ENCODE peak calls at places on chromosomes 16 and 17, in six cellular contexts. One of them, this sample, is unnamed. For H3K36me3 and H3K27me3, the result is how much of the 10 kb centered on the place peaks cover.

GRCh38 chr17:21363776-21364642 is 12.1 kb upstream of the KCNJ12 start:
- DNase-seq in HCT116: no peak
- DNase-seq in esophagus muscularis mucosa: no peak
- DNase-seq in suprapubic skin: no peak
- DNase-seq in transverse colon: no peak
- DNase-seq in stomach: no peak
- DNase-seq in this sample: no peak

GRCh38 chr17:27323538-27324212 is 29.8 kb downstream of the WSB1 start:
- DNase-seq in HCT116: no peak
- DNase-seq in esophagus muscularis mucosa: peak
- DNase-seq in suprapubic skin: peak
- DNase-seq in transverse colon: peak
- DNase-seq in stomach: peak
- DNase-seq in this sample: peak

GRCh38 chr17:37478187-37478586 is 11.5 kb upstream of the DUSP14 start:
- DNase-seq in HCT116: no peak
- DNase-seq in esophagus muscularis mucosa: no peak
- DNase-seq in suprapubic skin: no peak
- DNase-seq in transverse colon: no peak
- DNase-seq in stomach: no peak
- DNase-seq in this sample: peak

GRCh38 chr16:61890346-61890745 is 145.9 kb downstream of the CDH8 start:
- DNase-seq in HCT116: no peak
- DNase-seq in esophagus muscularis mucosa: no peak
- DNase-seq in suprapubic skin: no peak
- DNase-seq in transverse colon: no peak
- DNase-seq in stomach: no peak
- DNase-seq in this sample: no peak

GRCh38 chr17:82923366-82924113 is 83.7 kb upstream of the ZNF750 start:
- DNase-seq in HCT116: no peak
- DNase-seq in esophagus muscularis mucosa: no peak
- DNase-seq in suprapubic skin: no peak
- DNase-seq in transverse colon: no peak
- DNase-seq in stomach: no peak
- DNase-seq in this sample: no peak

GRCh38 chr16:1108299-1109252 is 12.5 kb upstream of the C1QTNF8 start:
- DNase-seq in HCT116: no peak
- DNase-seq in esophagus muscularis mucosa: no peak
- DNase-seq in suprapubic skin: no peak
- DNase-seq in transverse colon: peak
- DNase-seq in stomach: peak
- DNase-seq in this sample: peak

GRCh38 chr16:70682239-70683145 is 3.4 kb downstream of the MTSS2 start:
- DNase-seq in HCT116: no peak
- DNase-seq in esophagus muscularis mucosa: no peak
- DNase-seq in suprapubic skin: no peak
- DNase-seq in transverse colon: no peak
- DNase-seq in stomach: no peak
- DNase-seq in this sample: no peak

GRCh38 chr17:42553161-42553818 is 567 bp downstream of the HSD17B1 start:
- DNase-seq in HCT116: no peak
- DNase-seq in esophagus muscularis mucosa: no peak
- DNase-seq in suprapubic skin: no peak
- DNase-seq in transverse colon: no peak
- DNase-seq in stomach: no peak
- DNase-seq in this sample: no peak

GRCh38 chr16:80614908-80615696 is 74.3 kb downstream of the DYNLRB2 start:
- DNase-seq in HCT116: peak
- DNase-seq in esophagus muscularis mucosa: no peak
- DNase-seq in suprapubic skin: no peak
- DNase-seq in transverse colon: no peak
- DNase-seq in stomach: no peak
- DNase-seq in this sample: no peak

GRCh38 chr17:34318474-34318873 is 761 bp upstream of the CCL8 start:
- DNase-seq in HCT116: peak
- DNase-seq in esophagus muscularis mucosa: no peak
- DNase-seq in suprapubic skin: no peak
- DNase-seq in transverse colon: no peak
- DNase-seq in stomach: no peak
- DNase-seq in this sample: no peak

GRCh38 chr16:2210386-2211365 is at the start of gene BRICD5:
- DNase-seq in HCT116: no peak
- DNase-seq in esophagus muscularis mucosa: no peak
- DNase-seq in suprapubic skin: no peak
- DNase-seq in transverse colon: no peak
- DNase-seq in stomach: no peak
- DNase-seq in this sample: no peak

GRCh38 chr16:9138731-9139501 is 47.5 kb downstream of the HAPSTR1 start:
- DNase-seq in HCT116: peak
- DNase-seq in esophagus muscularis mucosa: no peak
- DNase-seq in suprapubic skin: no peak
- DNase-seq in transverse colon: peak
- DNase-seq in stomach: peak
- DNase-seq in this sample: peak

GRCh38 chr16:17258848-17259713 is 211.7 kb downstream of the XYLT1 start:
- DNase-seq in HCT116: no peak
- DNase-seq in esophagus muscularis mucosa: no peak
- DNase-seq in suprapubic skin: no peak
- DNase-seq in transverse colon: peak
- DNase-seq in stomach: no peak
- DNase-seq in this sample: no peak

GRCh38 chr17:14791221-14791620 is 473.9 kb downstream of the PMP22 start:
- DNase-seq in HCT116: no peak
- DNase-seq in esophagus muscularis mucosa: no peak
- DNase-seq in suprapubic skin: no peak
- DNase-seq in transverse colon: no peak
- DNase-seq in stomach: no peak
- DNase-seq in this sample: no peak

GRCh38 chr16:11668590-11669379 is 530 bp downstream of the SNN start:
- DNase-seq in HCT116: no peak
- DNase-seq in esophagus muscularis mucosa: no peak
- DNase-seq in suprapubic skin: no peak
- DNase-seq in transverse colon: no peak
- DNase-seq in stomach: no peak
- DNase-seq in this sample: no peak

GRCh38 chr17:60060474-60060873 is 18.2 kb downstream of the HEATR6 start:
- DNase-seq in HCT116: no peak
- DNase-seq in esophagus muscularis mucosa: no peak
- DNase-seq in suprapubic skin: no peak
- DNase-seq in transverse colon: no peak
- DNase-seq in stomach: no peak
- DNase-seq in this sample: no peak

GRCh38 chr17:4479982-4480751 is 18.5 kb upstream of the SPNS2 start:
- DNase-seq in HCT116: no peak
- DNase-seq in esophagus muscularis mucosa: no peak
- DNase-seq in suprapubic skin: no peak
- DNase-seq in transverse colon: no peak
- DNase-seq in stomach: no peak
- DNase-seq in this sample: no peak

GRCh38 chr17:30717290-30718098 is 107.0 kb downstream of the CRLF3 start:
- DNase-seq in HCT116: no peak
- DNase-seq in esophagus muscularis mucosa: no peak
- DNase-seq in suprapubic skin: peak
- DNase-seq in transverse colon: peak
- DNase-seq in stomach: no peak
- DNase-seq in this sample: peak

GRCh38 chr16:58661199-58661830 is 23.3 kb downstream of the SLC38A7 start:
- DNase-seq in HCT116: peak
- DNase-seq in esophagus muscularis mucosa: no peak
- DNase-seq in suprapubic skin: no peak
- DNase-seq in transverse colon: peak
- DNase-seq in stomach: peak
- DNase-seq in this sample: no peak

DNA sequence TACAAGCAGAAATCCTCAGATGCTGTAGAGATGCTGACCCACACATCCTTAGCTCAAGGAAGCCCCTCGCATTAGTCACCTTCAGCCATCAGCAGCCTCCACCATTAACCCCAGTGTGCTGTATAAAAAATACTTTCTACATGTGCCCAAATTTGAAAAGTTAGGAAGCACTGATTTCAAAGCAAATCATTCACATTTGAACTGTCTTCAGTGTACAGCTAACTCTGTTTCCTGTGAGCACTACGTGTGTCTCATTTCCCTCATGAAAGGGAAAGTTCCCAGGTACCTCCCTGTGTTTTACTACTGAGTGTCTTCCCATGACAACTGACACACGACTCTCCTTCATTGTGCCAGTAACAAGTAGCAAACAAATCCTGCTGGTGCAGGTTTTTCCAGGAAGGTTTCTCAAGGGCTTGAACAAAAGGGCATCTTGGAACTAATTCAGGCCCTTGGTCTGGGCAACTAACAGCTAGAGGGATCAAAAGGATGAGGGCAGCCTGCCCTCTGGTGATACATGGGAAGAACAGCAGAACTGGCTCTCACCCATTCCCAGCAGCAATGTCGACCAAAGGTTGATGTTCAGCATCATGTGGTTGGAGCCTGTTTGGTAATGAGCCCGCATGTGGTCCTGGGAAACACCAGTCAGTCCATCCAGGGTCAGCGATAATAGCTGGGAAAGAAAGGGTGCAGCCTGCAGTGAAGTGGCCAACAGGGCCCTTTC is 4.0 kb downstream of the SLC35B1 start:
- DNase-seq in HCT116: peak
- DNase-seq in esophagus muscularis mucosa: no peak
- DNase-seq in suprapubic skin: no peak
- DNase-seq in transverse colon: peak
- DNase-seq in stomach: no peak
- DNase-seq in this sample: no peak
- TF ChIP-seq POLR2AphosphoS5 in HCT116: no peak
- TF ChIP-seq POLR2AphosphoS5 in esophagus muscularis mucosa: no peak
- TF ChIP-seq POLR2AphosphoS5 in suprapubic skin: no peak
- TF ChIP-seq POLR2AphosphoS5 in transverse colon: no peak
- TF ChIP-seq POLR2AphosphoS5 in stomach: no peak
- TF ChIP-seq POLR2AphosphoS5 in this sample: no peak

GRCh38 chr17:75496005-75496404 is 19.3 kb downstream of the CASKIN2 start:
- DNase-seq in HCT116: no peak
- DNase-seq in esophagus muscularis mucosa: no peak
- DNase-seq in suprapubic skin: no peak
- DNase-seq in transverse colon: no peak
- DNase-seq in stomach: no peak
- DNase-seq in this sample: no peak
- H3K36me3 ChIP-seq in HCT116: under half
- H3K36me3 ChIP-seq in esophagus muscularis mucosa: half or more
- H3K36me3 ChIP-seq in suprapubic skin: half or more
- H3K36me3 ChIP-seq in transverse colon: under half
- H3K36me3 ChIP-seq in stomach: half or more
- H3K36me3 ChIP-seq in this sample: under half

DNA sequence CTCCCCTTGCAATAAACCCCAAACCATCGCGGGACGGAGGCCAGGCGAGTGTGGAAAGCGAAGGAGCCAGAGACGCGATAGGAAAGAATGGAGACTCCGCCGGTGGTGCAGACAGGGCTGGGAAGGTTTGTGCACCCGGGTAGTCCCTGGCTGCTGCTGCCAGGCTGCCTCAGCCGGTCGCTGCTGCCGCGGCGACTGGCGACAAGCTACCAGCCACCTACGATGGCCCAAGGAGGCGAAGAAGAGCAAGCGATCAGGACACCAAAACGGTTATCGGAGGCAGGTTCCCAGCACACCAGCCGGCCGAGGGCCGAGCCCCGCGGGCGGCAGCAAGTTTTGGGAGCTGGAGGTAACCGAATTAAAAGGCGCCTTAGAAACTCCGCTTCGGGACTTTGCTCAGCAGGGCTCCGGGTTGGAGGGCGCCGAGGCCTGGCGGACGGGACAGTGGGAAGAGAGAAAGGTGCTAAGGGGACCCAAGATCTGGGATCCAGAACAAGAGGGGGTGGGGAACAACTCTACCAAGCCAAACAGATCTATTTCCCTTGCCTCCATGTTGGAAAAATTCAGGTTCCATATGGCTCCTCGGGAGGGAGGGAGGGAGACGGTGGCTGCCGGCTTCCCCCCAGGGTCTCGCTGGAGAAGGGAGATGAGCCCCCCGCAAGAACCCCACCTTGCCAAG is 9.6 kb upstream of the HOXB2 start:
- DNase-seq in HCT116: no peak
- DNase-seq in esophagus muscularis mucosa: no peak
- DNase-seq in suprapubic skin: no peak
- DNase-seq in transverse colon: no peak
- DNase-seq in stomach: no peak
- DNase-seq in this sample: no peak
- H3K27me3 ChIP-seq in HCT116: under half
- H3K27me3 ChIP-seq in esophagus muscularis mucosa: under half
- H3K27me3 ChIP-seq in suprapubic skin: under half
- H3K27me3 ChIP-seq in transverse colon: under half
- H3K27me3 ChIP-seq in stomach: under half
- H3K27me3 ChIP-seq in this sample: under half

GRCh38 chr17:80138856-80139426 is 8.0 kb downstream of the EIF4A3 start:
- DNase-seq in HCT116: no peak
- DNase-seq in esophagus muscularis mucosa: no peak
- DNase-seq in suprapubic skin: peak
- DNase-seq in transverse colon: peak
- DNase-seq in stomach: peak
- DNase-seq in this sample: no peak
- TF ChIP-seq POLR2AphosphoS5 in HCT116: no peak
- TF ChIP-seq POLR2AphosphoS5 in esophagus muscularis mucosa: no peak
- TF ChIP-seq POLR2AphosphoS5 in suprapubic skin: no peak
- TF ChIP-seq POLR2AphosphoS5 in transverse colon: no peak
- TF ChIP-seq POLR2AphosphoS5 in stomach: no peak
- TF ChIP-seq POLR2AphosphoS5 in this sample: no peak